ENCODE peak calls at places on chromosomes 3 and 15, in ten cellular contexts. V is cardiac muscle cell; Y is CD8-positive, alpha-beta T cell; R is brain microvascular endothelial cell; O is PC-3; G is suprapubic skin; B is hepatocyte; T is gastrocnemius medialis; Z is lung; E is lower lobe of right lung. Q is an unnamed sample.
A peak's percentile ranks its signal among the peaks of the same experiment; 100 is the strongest.

GRCh38 chr3:39180183-39180545 is 12.2 kb downstream of the XIRP1 start:
- DNase-seq in V (no peak), Y (no peak), R (no peak), O (no peak), G (no peak), B (no peak), T (no peak), Z (no peak), E (no peak), Q (no peak)

GRCh38 chr3:20104167-20104661 is 64.0 kb downstream of the KAT2B start:
- DNase-seq in V (no peak), Y (no peak), R (no peak), O (no peak), G (no peak), B (no peak), T (no peak), Z (no peak), E (no peak), Q (peak; percentile 59)

GRCh38 chr3:133276594-133276993 is 123.3 kb upstream of the BFSP2 start:
- DNase-seq in V (no peak), Y (no peak), R (no peak), O (no peak), G (no peak), B (no peak), T (no peak), Z (no peak), E (no peak), Q (no peak)

GRCh38 chr3:59388555-59389280 is 338.9 kb upstream of the CFAP20DC start:
- DNase-seq in V (no peak), Y (no peak), R (no peak), O (peak; percentile 67), G (no peak), B (no peak), T (no peak), Z (no peak), E (no peak), Q (no peak)

GRCh38 chr15:57310876-57311275 is 65.4 kb upstream of the CGNL1 start:
- DNase-seq in V (no peak), Y (no peak), R (no peak), O (no peak), G (no peak), B (no peak), T (no peak), Z (no peak), E (no peak), Q (no peak)

GRCh38 chr3:124107074-124107473 is 115.2 kb upstream of the ROPN1 start:
- DNase-seq in V (no peak), Y (no peak), R (no peak), O (no peak), G (no peak), B (no peak), T (no peak), Z (no peak), E (no peak), Q (no peak)

GRCh38 chr15:69472046-69472445 is 19.4 kb downstream of the RPLP1 start:
- DNase-seq in V (no peak), Y (no peak), R (no peak), O (no peak), G (peak; percentile 7), B (no peak), T (no peak), Z (no peak), E (no peak), Q (no peak)

GRCh38 chr3:174869448-174869847 is 10.3 kb downstream of the NAALADL2 start:
- DNase-seq in V (no peak), Y (no peak), R (no peak), O (no peak), G (no peak), B (no peak), T (no peak), Z (no peak), E (no peak), Q (no peak)

DNA sequence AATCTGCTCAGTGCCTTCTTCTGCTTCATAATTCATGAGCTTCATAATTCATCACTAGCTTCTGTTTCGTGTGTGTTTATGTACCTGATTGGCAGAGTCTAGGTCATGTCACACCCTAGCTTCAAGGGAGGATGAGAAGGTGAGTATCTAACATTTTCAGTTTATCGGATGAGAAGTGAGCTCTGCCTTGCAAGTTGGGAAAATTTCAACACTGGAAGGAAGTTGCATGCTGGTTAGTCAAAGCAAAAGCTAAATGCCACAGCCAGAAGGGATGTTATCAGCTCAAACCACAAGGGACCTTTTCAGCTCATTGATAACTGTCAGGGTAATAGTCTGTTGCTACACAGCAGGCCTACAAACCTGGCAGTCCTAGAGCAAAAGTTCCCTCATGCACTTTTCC is 7.3 kb upstream of the TNFSF10 start:
- DNase-seq in V (peak; percentile 33), Y (no peak), R (no peak), O (no peak), G (no peak), B (no peak), T (no peak), Z (no peak), E (no peak), Q (no peak)
- H3K4me3 ChIP-seq in V (no peak overlapping the region), Y (no peak overlapping the region), R (no peak overlapping the region), O (no peak overlapping the region), G (no peak overlapping the region), B (no peak overlapping the region), T (no peak overlapping the region), Z (no peak overlapping the region), E (no peak overlapping the region), Q (no peak overlapping the region)

DNA sequence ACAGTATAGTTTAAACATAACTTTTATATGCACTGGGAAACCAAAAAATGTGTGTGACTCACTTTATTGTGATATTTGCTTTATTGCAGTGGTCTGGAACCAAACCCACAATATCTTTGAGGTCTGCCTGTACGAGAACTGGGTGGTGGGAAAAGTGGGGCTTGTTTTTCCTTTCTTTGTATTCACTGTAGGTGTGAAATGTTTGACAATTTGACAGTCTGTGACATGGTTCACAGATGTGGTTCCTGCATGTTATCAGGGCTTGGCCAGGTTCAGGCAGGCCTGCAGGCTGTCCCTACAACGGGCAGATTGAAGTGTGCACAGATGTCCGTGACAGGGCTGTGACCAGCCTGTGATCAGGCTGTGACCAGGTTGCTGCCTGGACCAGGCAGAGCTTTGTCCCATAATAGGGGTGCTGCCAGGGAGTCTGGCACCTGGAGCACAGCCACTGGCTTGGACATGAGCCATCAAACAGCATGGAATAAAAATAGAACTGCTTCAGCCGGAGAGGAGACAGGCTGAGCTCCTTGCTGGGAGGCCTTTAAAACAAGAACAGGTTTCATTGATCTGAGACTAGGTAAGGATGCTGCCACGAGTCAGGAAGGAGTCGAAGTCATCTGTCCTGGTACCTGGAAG is 61.0 kb downstream of the KLF13 start:
- DNase-seq in V (peak; percentile 89), Y (peak; percentile 71), R (no peak), O (peak; percentile 70), G (peak; percentile 3), B (no peak), T (peak; percentile 92), Z (no peak), E (no peak), Q (peak; percentile 71)
- H3K27ac ChIP-seq in V (peak overlapping the region; percentile 77), Y (peak overlapping the region; percentile 32), R (no peak overlapping the region), O (peak overlapping the region; percentile 64), G (peak overlapping the region; percentile 40), B (no peak overlapping the region), T (peak overlapping the region; percentile 89), Z (peak overlapping the region; percentile 42), E (peak overlapping the region; percentile 51), Q (peak overlapping the region; percentile 36)

DNA sequence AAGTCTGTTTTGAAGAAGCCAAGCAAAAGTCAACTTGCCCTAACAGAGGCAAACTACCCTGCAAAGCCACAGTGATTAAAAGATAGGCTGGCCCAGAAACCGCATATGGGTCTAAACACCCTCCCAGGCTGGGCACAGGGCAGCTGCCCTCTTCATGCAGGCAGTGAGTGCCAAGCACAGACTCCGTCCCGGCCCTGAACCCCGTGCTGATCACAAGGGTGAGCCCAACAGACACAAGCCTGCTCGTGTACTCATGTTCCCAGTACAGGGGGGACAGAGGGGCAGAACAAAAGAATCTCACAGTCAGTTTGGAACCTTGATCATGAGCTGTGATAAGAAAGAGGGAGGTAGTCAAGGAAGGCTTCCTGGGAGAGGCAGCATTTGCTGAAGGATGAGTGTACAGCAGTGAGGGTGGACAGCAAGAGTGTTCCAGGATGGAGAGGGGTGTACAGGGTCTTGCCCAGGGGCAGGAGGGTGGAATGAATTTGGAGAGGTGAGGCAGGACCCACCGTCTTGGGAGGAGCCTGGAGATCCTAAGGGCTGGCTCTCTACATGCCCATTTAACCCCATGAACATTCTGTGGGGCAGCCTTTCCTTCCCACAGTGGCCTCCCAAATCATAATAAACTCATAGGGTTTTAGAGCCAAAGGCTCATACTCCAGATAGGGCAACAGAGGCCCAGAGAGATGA is 43.2 kb upstream of the PRR23E start:
- DNase-seq in V (no peak), Y (no peak), R (no peak), O (no peak), G (peak; percentile 19), B (no peak), T (no peak), Z (no peak), E (no peak), Q (no peak)
- H3K4me3 ChIP-seq in V (no peak overlapping the region), Y (no peak overlapping the region), R (no peak overlapping the region), O (no peak overlapping the region), G (no peak overlapping the region), B (no peak overlapping the region), T (no peak overlapping the region), Z (no peak overlapping the region), E (no peak overlapping the region), Q (no peak overlapping the region)

GRCh38 chr3:183766745-183767606 is 58.4 kb downstream of the MAP6D1 start:
- DNase-seq in V (peak; percentile 77), Y (peak; percentile 78), R (peak; percentile 78), O (peak; percentile 86), G (peak; percentile 65), B (peak; percentile 86), T (peak; percentile 69), Z (peak; percentile 82), E (peak; percentile 73), Q (peak; percentile 65)

GRCh38 chr3:183762304-183762703 is 63.1 kb downstream of the MAP6D1 start:
- DNase-seq in V (no peak), Y (no peak), R (no peak), O (no peak), G (no peak), B (no peak), T (peak; percentile 56), Z (no peak), E (no peak), Q (no peak)

GRCh38 chr3:183768114-183768513 is 57.3 kb downstream of the MAP6D1 start:
- DNase-seq in V (no peak), Y (no peak), R (no peak), O (no peak), G (no peak), B (no peak), T (no peak), Z (peak; percentile 50), E (peak; percentile 56), Q (no peak)

GRCh38 chr3:183766107-183766506 is 59.3 kb downstream of the MAP6D1 start:
- DNase-seq in V (no peak), Y (no peak), R (no peak), O (no peak), G (no peak), B (no peak), T (no peak), Z (no peak), E (no peak), Q (no peak)

DNA sequence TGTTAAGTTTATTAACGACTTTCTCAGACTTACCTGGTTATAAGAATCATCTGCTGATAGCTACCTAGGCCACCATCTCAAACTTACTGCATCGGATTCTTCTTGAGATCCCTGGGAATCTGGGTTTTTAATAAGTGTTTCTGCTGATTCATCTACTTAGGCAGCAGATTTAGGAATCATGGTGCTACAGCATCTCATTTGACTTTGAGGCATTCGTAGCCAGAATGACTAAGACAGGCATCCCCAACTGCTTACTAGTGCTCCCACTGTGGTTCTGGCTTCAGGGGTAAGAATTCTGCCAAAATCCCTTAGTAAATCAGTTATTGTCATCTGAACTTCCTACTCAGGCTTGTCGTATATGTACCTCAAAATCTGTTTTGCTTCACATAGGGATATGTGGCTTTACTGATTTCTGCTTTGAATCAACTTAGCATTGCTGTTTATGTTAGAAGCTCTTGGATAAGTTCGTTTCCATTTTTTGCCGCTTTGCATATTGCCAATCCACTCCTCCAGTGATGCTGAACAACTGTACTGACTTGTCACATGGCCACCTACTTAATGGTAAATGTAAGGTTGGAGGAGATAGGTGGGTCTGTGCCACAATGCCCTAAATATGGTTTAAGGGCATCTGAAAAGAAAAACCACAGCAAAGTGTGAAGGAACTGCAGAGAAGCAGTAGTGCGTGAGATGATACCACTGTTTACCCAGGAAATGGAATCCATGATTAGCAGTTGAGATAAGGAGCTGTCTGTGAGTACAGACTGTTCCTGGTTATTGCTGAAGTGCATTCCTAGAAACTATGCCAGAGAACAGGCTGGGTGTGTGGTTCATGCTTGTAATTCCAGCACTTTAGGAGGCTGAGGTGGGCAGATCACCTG is 60.3 kb downstream of the MAP6D1 start:
- DNase-seq in V (no peak), Y (no peak), R (peak; percentile 80), O (peak; percentile 44), G (no peak), B (peak; percentile 65), T (no peak), Z (peak; percentile 39), E (no peak), Q (peak; percentile 11)
- H3K27ac ChIP-seq in V (no peak overlapping the region), Y (no peak overlapping the region), R (peak overlapping the region; percentile 74), O (no peak overlapping the region), G (no peak overlapping the region), B (peak overlapping the region; percentile 83), T (no peak overlapping the region), Z (peak overlapping the region; percentile 81), E (peak overlapping the region; percentile 71), Q (no peak overlapping the region)